ENCODE peak calls at places on chromosomes 4 and X, in four cellular contexts. B, S, R and V are unnamed samples.

GRCh38 chrX:51776851-51777250 is 33.6 kb downstream of the GSPT2 start:
- DNase-seq in B (no peak), S (no peak), R (no peak), V (peak)

GRCh38 chrX:68498044-68498507 is 775 bp upstream of the YIPF6 start:
- DNase-seq in B (no peak), S (peak), R (peak), V (no peak)

GRCh38 chrX:17738002-17738713 is 865 bp downstream of the SCML1 start:
- DNase-seq in B (peak), S (peak), R (no peak), V (peak)

GRCh38 chr4:25308266-25308665 is 4.3 kb upstream of the ZCCHC4 start:
- DNase-seq in B (no peak), S (no peak), R (no peak), V (no peak)

GRCh38 chr4:41155194-41155830 is 59.0 kb downstream of the APBB2 start:
- DNase-seq in B (peak), S (no peak), R (no peak), V (no peak)

GRCh38 chr4:187108846-187109245 is 385.2 kb upstream of the FAT1 start:
- DNase-seq in B (no peak), S (no peak), R (no peak), V (no peak)

GRCh38 chr4:117422272-117422671 is 336.9 kb upstream of the TRAM1L1 start:
- DNase-seq in B (no peak), S (no peak), R (no peak), V (no peak)

GRCh38 chrX:67636532-67636931 is 92.7 kb downstream of the AR start:
- DNase-seq in B (no peak), S (no peak), R (no peak), V (no peak)

GRCh38 chrX:40855411-40855810 is 120.1 kb upstream of the MED14 start:
- DNase-seq in B (no peak), S (no peak), R (no peak), V (no peak)

GRCh38 chrX:147978931-147979330 is 2.2 kb upstream of the FMR1NB start:
- DNase-seq in B (no peak), S (no peak), R (no peak), V (no peak)

GRCh38 chr4:149511558-149512298 is 303.9 kb downstream of the IQCM start:
- DNase-seq in B (no peak), S (no peak), R (no peak), V (no peak)

GRCh38 chr4:52640808-52641595 is 18.1 kb downstream of the USP46 start:
- DNase-seq in B (peak), S (no peak), R (no peak), V (no peak)

GRCh38 chr4:25178838-25179261 is 18.6 kb upstream of the SEPSECS start:
- DNase-seq in B (no peak), S (no peak), R (no peak), V (no peak)

GRCh38 chr4:86338989-86339388 is 20.9 kb downstream of the MAPK10 start:
- DNase-seq in B (peak), S (no peak), R (peak), V (no peak)

GRCh38 chrX:45400380-45400779 is 199.7 kb upstream of the DIPK2B start:
- DNase-seq in B (peak), S (no peak), R (no peak), V (no peak)

GRCh38 chrX:45935408-45935807 is 609.8 kb downstream of the ZNF674 start:
- DNase-seq in B (no peak), S (no peak), R (no peak), V (no peak)

GRCh38 chrX:71652405-71652804 is 14.9 kb upstream of the LOC101059915 start:
- DNase-seq in B (peak), S (peak), R (peak), V (peak)

GRCh38 chr4:174559894-174560293 is 37.6 kb upstream of the HPGD start:
- DNase-seq in B (no peak), S (no peak), R (no peak), V (no peak)

GRCh38 chr4:81807927-81808672 is 336.4 kb upstream of the RASGEF1B start:
- DNase-seq in B (no peak), S (no peak), R (no peak), V (no peak)

GRCh38 chrX:50818986-50819385 is 5.0 kb upstream of the SHROOM4 start:
- DNase-seq in B (peak), S (no peak), R (no peak), V (no peak)

GRCh38 chr4:101421393-101421792 is 74.1 kb upstream of the PPP3CA start:
- DNase-seq in B (peak), S (no peak), R (no peak), V (no peak)

GRCh38 chr4:129362685-129363274 is 266.8 kb downstream of the C4orf33 start:
- DNase-seq in B (peak), S (peak), R (peak), V (peak)

GRCh38 chr4:29052266-29052665 is 1667.9 kb upstream of the PCDH7 start:
- DNase-seq in B (no peak), S (no peak), R (no peak), V (peak)

GRCh38 chrX:43892471-43892870 is 10.2 kb upstream of the MAOB start:
- DNase-seq in B (no peak), S (no peak), R (no peak), V (no peak)

GRCh38 chr4:112422644-112423043 is 93.3 kb downstream of the NEUROG2 start:
- DNase-seq in B (no peak), S (no peak), R (no peak), V (no peak)

GRCh38 chrX:95536111-95536510 is 1148.5 kb upstream of the DIAPH2 start:
- DNase-seq in B (no peak), S (no peak), R (no peak), V (no peak)

GRCh38 chr4:41509411-41510008 is 28.4 kb upstream of the LIMCH1 start:
- DNase-seq in B (no peak), S (no peak), R (no peak), V (no peak)

GRCh38 chr4:134117785-134118184 is 83.8 kb downstream of the PABPC4L start:
- DNase-seq in B (no peak), S (no peak), R (no peak), V (no peak)

GRCh38 chr4:80150387-80151173 is 46.7 kb upstream of the PRDM8 start:
- DNase-seq in B (no peak), S (no peak), R (no peak), V (no peak)

GRCh38 chr4:687048-687974 is 1.6 kb downstream of the SLC49A3 start:
- DNase-seq in B (peak), S (peak), R (peak), V (no peak)

GRCh38 chr4:128707864-128708263 is 101.6 kb upstream of the JADE1 start:
- DNase-seq in B (peak), S (no peak), R (no peak), V (no peak)

GRCh38 chr4:174120446-174121142 is 162.9 kb downstream of the FBXO8 start:
- DNase-seq in B (peak), S (peak), R (peak), V (peak)

DNA sequence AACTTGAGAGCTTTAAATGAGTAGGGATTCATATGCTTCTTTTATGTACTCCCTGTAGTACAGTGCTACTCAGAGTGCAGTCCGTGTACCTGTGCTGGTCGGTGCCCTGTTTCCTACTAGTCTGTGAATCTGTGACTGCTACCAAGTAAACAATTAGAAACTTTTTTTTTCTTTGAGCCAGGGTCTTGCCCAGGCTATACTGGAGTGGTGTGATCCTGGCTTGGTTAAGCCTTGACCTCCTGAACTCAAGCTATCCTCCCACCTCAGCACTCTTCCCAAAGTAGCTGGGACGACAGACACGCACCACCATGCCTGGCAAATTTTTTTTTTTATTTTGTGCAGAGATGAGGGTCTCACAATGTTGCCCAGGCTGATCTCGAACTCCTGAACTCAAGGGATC is 6.4 kb upstream of the GPC3 start:
- DNase-seq in B (no peak), S (no peak), R (no peak), V (no peak)
- TF ChIP-seq CTCF in B (no peak), S (no peak), R (no peak), V (no peak)

DNA sequence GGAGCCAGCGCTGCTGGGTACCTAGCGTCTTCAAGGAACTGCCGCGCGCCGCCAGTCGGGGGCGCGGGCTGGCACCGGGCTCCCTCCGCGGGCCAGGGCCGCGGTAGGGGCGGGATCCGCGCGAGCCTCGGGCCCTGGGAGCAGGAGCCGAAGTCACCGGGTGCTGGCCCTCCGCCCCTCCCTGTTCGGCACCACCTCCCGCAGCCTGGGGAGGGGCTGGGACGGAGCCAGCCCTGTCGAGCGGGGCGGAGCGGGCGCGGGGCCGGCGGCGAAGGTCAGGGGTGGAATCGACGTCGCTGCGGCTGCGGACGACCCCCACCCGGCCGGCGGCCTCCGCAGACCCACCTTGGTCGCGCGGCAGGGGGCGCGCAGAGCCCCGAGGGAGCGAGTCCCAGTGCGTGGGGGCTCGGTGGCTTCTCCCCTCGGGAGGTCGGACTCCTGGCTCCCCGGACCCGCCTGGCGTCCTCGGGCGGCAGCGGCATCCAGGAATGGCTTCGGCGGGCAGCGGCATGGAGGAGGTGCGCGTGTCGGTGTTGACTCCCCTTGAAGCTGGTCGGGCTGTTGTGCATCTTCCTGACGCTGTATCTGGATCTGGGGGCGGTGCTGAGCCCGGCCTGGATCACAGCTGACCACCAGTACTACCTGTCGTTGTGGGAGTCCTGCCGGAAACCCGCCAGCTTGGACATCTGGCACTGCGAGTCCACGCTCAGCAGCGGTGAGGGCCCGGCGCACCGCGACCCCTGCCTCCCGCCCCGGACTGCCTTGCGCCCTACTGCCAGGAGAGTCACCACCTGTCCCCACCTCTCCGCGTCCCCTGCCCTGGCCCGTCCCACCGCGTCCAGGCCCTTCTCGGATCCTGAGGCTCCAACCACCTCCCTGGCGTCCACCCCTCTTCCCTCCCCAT is 50.5 kb upstream of the FAM47C start:
- DNase-seq in B (no peak), S (peak), R (peak), V (peak)
- TF ChIP-seq USF2 in B (no peak), S (no peak), R (no peak), V (no peak)

GRCh38 chrX:23559975-23560374 is 107.3 kb upstream of the PRDX4 start:
- DNase-seq in B (no peak), S (no peak), R (no peak), V (no peak)
- TF ChIP-seq CTCF in B (no peak), S (no peak), R (no peak), V (no peak)

GRCh38 chr4:5998333-5998936 is 19.8 kb downstream of the C4orf50 start:
- DNase-seq in B (peak), S (peak), R (peak), V (peak)
- TF ChIP-seq USF2 in B (no peak), S (no peak), R (no peak), V (no peak)

GRCh38 chr4:77862478-77863216 is at the start of gene MRPL1:
- DNase-seq in B (peak), S (peak), R (peak), V (peak)
- TF ChIP-seq CTCF in B (no peak), S (peak), R (no peak), V (no peak)

DNA sequence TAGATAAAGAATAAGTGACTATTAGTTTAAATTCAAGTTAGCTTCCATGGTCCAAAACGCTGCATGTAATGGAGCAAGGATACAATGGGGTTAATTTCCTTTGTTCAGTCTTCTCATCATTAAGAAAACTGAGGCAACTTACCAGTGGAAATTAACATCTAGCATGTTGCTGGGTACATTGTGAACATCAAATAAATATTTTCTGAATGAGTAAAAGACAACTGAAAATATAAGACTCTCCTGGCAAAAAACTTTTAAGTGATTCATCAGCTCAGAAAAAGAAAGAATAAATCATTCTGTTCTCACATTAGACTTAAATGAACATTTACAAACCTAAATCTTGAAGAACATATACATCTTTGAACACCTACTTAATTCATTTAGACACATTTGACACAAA is 138.4 kb upstream of the ETNPPL start:
- DNase-seq in B (no peak), S (no peak), R (no peak), V (no peak)
- TF ChIP-seq USF2 in B (no peak), S (no peak), R (no peak), V (no peak)